ENCODE peak calls at places on chromosomes 1 and 21, in six cellular contexts. L is T-helper 9 cell, E is MCF 10A, C is posterior vena cava, O is progenitor cell of endocrine pancreas, X is fibroblast of gingiva. H is an unnamed sample.

GRCh38 chr1:161071886-161072371 is 2.2 kb upstream of the ARHGAP30 start:
- DNase-seq in L (peak), E (peak), C (no peak), O (peak), X (peak), H (no peak)

GRCh38 chr21:14886001-14886400 is 178.8 kb downstream of the NRIP1 start:
- DNase-seq in L (no peak), E (no peak), C (no peak), O (no peak), X (no peak), H (no peak)

GRCh38 chr21:35046223-35046690 is 2.8 kb downstream of the RUNX1 start:
- DNase-seq in L (no peak), E (no peak), C (peak), O (no peak), X (no peak), H (no peak)

GRCh38 chr1:7561936-7562728 is 209.0 kb upstream of the VAMP3 start:
- DNase-seq in L (no peak), E (no peak), C (peak), O (no peak), X (no peak), H (no peak)

GRCh38 chr1:161038523-161039153 is at the start of gene TSTD1:
- DNase-seq in L (peak), E (peak), C (peak), O (peak), X (no peak), H (peak)

GRCh38 chr1:46802901-46803574 is 4.2 kb downstream of the CYP4B1 start:
- DNase-seq in L (no peak), E (no peak), C (no peak), O (no peak), X (no peak), H (no peak)

GRCh38 chr1:59561782-59562181 is 253.0 kb upstream of the HOOK1 start:
- DNase-seq in L (no peak), E (no peak), C (no peak), O (no peak), X (no peak), H (no peak)

GRCh38 chr1:211829343-211830054 is 1.1 kb downstream of the LPGAT1 start:
- DNase-seq in L (no peak), E (peak), C (no peak), O (peak), X (peak), H (peak)

GRCh38 chr1:220528049-220528678 is at the start of gene MARK1:
- DNase-seq in L (no peak), E (peak), C (peak), O (peak), X (peak), H (peak)

GRCh38 chr1:51784997-51785421 is 93.5 kb downstream of the NRDC start:
- DNase-seq in L (no peak), E (no peak), C (no peak), O (no peak), X (no peak), H (no peak)

GRCh38 chr1:224894915-224895314 is 34.6 kb upstream of the DNAH14 start:
- DNase-seq in L (no peak), E (peak), C (no peak), O (no peak), X (no peak), H (peak)

H was measured in mammary epithelial cell.